ENCODE peak calls at places on chromosomes 12 and 14, in ten cellular contexts. One of them, this sample, is unnamed.

GRCh38 chr14:24094839-24095195 is 706 bp downstream of the PCK2 start:
- DNase-seq in lung: no peak
- DNase-seq in activated CD4-positive, alpha-beta T cell treated with anti-CD3 and anti-CD28 coated beads, Interleukin-2, amount 50 U/mL, for 1 hour: no peak
- DNase-seq in HFFc6: no peak
- DNase-seq in AG09319: no peak
- DNase-seq in substantia nigra: no peak
- DNase-seq in smooth muscle cell of the brain vasculature: no peak
- DNase-seq in GM20000: no peak
- DNase-seq in activated naive CD8-positive, alpha-beta T cell treated with anti-CD3 and anti-CD28 coated beads, Interleukin-2, amount 10 ng/mL, durations not matched to agents 7 days and 5 days: no peak
- DNase-seq in nephron progenitor cell: peak
- DNase-seq in this sample: no peak

GRCh38 chr12:51847830-51848727 is at the start of gene FIGNL2:
- DNase-seq in lung: no peak
- DNase-seq in activated CD4-positive, alpha-beta T cell treated with anti-CD3 and anti-CD28 coated beads, Interleukin-2, amount 50 U/mL, for 1 hour: no peak
- DNase-seq in HFFc6: no peak
- DNase-seq in AG09319: no peak
- DNase-seq in substantia nigra: no peak
- DNase-seq in smooth muscle cell of the brain vasculature: no peak
- DNase-seq in GM20000: peak
- DNase-seq in activated naive CD8-positive, alpha-beta T cell treated with anti-CD3 and anti-CD28 coated beads, Interleukin-2, amount 10 ng/mL, durations not matched to agents 7 days and 5 days: no peak
- DNase-seq in nephron progenitor cell: peak
- DNase-seq in this sample: no peak

GRCh38 chr12:114420553-114420952 is 14.6 kb upstream of the TBX5 start:
- DNase-seq in lung: no peak
- DNase-seq in activated CD4-positive, alpha-beta T cell treated with anti-CD3 and anti-CD28 coated beads, Interleukin-2, amount 50 U/mL, for 1 hour: no peak
- DNase-seq in HFFc6: no peak
- DNase-seq in AG09319: no peak
- DNase-seq in substantia nigra: no peak
- DNase-seq in smooth muscle cell of the brain vasculature: no peak
- DNase-seq in GM20000: no peak
- DNase-seq in activated naive CD8-positive, alpha-beta T cell treated with anti-CD3 and anti-CD28 coated beads, Interleukin-2, amount 10 ng/mL, durations not matched to agents 7 days and 5 days: no peak
- DNase-seq in nephron progenitor cell: no peak
- DNase-seq in this sample: no peak

GRCh38 chr14:100994082-100994481 is 90.6 kb upstream of the RTL1 start:
- DNase-seq in lung: no peak
- DNase-seq in activated CD4-positive, alpha-beta T cell treated with anti-CD3 and anti-CD28 coated beads, Interleukin-2, amount 50 U/mL, for 1 hour: no peak
- DNase-seq in HFFc6: no peak
- DNase-seq in AG09319: no peak
- DNase-seq in substantia nigra: no peak
- DNase-seq in smooth muscle cell of the brain vasculature: no peak
- DNase-seq in GM20000: no peak
- DNase-seq in activated naive CD8-positive, alpha-beta T cell treated with anti-CD3 and anti-CD28 coated beads, Interleukin-2, amount 10 ng/mL, durations not matched to agents 7 days and 5 days: no peak
- DNase-seq in nephron progenitor cell: no peak
- DNase-seq in this sample: no peak

GRCh38 chr12:41205070-41205715 is 17.1 kb downstream of the PDZRN4 start:
- DNase-seq in lung: no peak
- DNase-seq in activated CD4-positive, alpha-beta T cell treated with anti-CD3 and anti-CD28 coated beads, Interleukin-2, amount 50 U/mL, for 1 hour: no peak
- DNase-seq in HFFc6: no peak
- DNase-seq in AG09319: no peak
- DNase-seq in substantia nigra: no peak
- DNase-seq in smooth muscle cell of the brain vasculature: no peak
- DNase-seq in GM20000: no peak
- DNase-seq in activated naive CD8-positive, alpha-beta T cell treated with anti-CD3 and anti-CD28 coated beads, Interleukin-2, amount 10 ng/mL, durations not matched to agents 7 days and 5 days: no peak
- DNase-seq in nephron progenitor cell: no peak
- DNase-seq in this sample: no peak

GRCh38 chr12:80313184-80313583 is 130.9 kb upstream of the PTPRQ start:
- DNase-seq in lung: no peak
- DNase-seq in activated CD4-positive, alpha-beta T cell treated with anti-CD3 and anti-CD28 coated beads, Interleukin-2, amount 50 U/mL, for 1 hour: no peak
- DNase-seq in HFFc6: no peak
- DNase-seq in AG09319: no peak
- DNase-seq in substantia nigra: no peak
- DNase-seq in smooth muscle cell of the brain vasculature: no peak
- DNase-seq in GM20000: no peak
- DNase-seq in activated naive CD8-positive, alpha-beta T cell treated with anti-CD3 and anti-CD28 coated beads, Interleukin-2, amount 10 ng/mL, durations not matched to agents 7 days and 5 days: no peak
- DNase-seq in nephron progenitor cell: no peak
- DNase-seq in this sample: no peak

GRCh38 chr12:53223006-53223305 is 9.1 kb downstream of the RARG start:
- DNase-seq in lung: no peak
- DNase-seq in activated CD4-positive, alpha-beta T cell treated with anti-CD3 and anti-CD28 coated beads, Interleukin-2, amount 50 U/mL, for 1 hour: no peak
- DNase-seq in HFFc6: no peak
- DNase-seq in AG09319: no peak
- DNase-seq in substantia nigra: no peak
- DNase-seq in smooth muscle cell of the brain vasculature: no peak
- DNase-seq in GM20000: no peak
- DNase-seq in activated naive CD8-positive, alpha-beta T cell treated with anti-CD3 and anti-CD28 coated beads, Interleukin-2, amount 10 ng/mL, durations not matched to agents 7 days and 5 days: peak
- DNase-seq in nephron progenitor cell: no peak
- DNase-seq in this sample: no peak

GRCh38 chr14:63745858-63746425 is 18.1 kb upstream of the SGPP1 start:
- DNase-seq in lung: peak
- DNase-seq in activated CD4-positive, alpha-beta T cell treated with anti-CD3 and anti-CD28 coated beads, Interleukin-2, amount 50 U/mL, for 1 hour: no peak
- DNase-seq in HFFc6: no peak
- DNase-seq in AG09319: no peak
- DNase-seq in substantia nigra: no peak
- DNase-seq in smooth muscle cell of the brain vasculature: no peak
- DNase-seq in GM20000: peak
- DNase-seq in activated naive CD8-positive, alpha-beta T cell treated with anti-CD3 and anti-CD28 coated beads, Interleukin-2, amount 10 ng/mL, durations not matched to agents 7 days and 5 days: no peak
- DNase-seq in nephron progenitor cell: no peak
- DNase-seq in this sample: no peak

GRCh38 chr12:52351196-52352059 is 15.9 kb downstream of the KRT85 start:
- DNase-seq in lung: no peak
- DNase-seq in activated CD4-positive, alpha-beta T cell treated with anti-CD3 and anti-CD28 coated beads, Interleukin-2, amount 50 U/mL, for 1 hour: peak
- DNase-seq in HFFc6: no peak
- DNase-seq in AG09319: no peak
- DNase-seq in substantia nigra: peak
- DNase-seq in smooth muscle cell of the brain vasculature: no peak
- DNase-seq in GM20000: no peak
- DNase-seq in activated naive CD8-positive, alpha-beta T cell treated with anti-CD3 and anti-CD28 coated beads, Interleukin-2, amount 10 ng/mL, durations not matched to agents 7 days and 5 days: no peak
- DNase-seq in nephron progenitor cell: no peak
- DNase-seq in this sample: peak

GRCh38 chr12:78156751-78157150 is 326.1 kb downstream of the NAV3 start:
- DNase-seq in lung: no peak
- DNase-seq in activated CD4-positive, alpha-beta T cell treated with anti-CD3 and anti-CD28 coated beads, Interleukin-2, amount 50 U/mL, for 1 hour: no peak
- DNase-seq in HFFc6: no peak
- DNase-seq in AG09319: no peak
- DNase-seq in substantia nigra: no peak
- DNase-seq in smooth muscle cell of the brain vasculature: no peak
- DNase-seq in GM20000: no peak
- DNase-seq in activated naive CD8-positive, alpha-beta T cell treated with anti-CD3 and anti-CD28 coated beads, Interleukin-2, amount 10 ng/mL, durations not matched to agents 7 days and 5 days: no peak
- DNase-seq in nephron progenitor cell: no peak
- DNase-seq in this sample: no peak

GRCh38 chr14:100398044-100398443 is 74.9 kb downstream of the SLC25A47 start:
- DNase-seq in lung: no peak
- DNase-seq in activated CD4-positive, alpha-beta T cell treated with anti-CD3 and anti-CD28 coated beads, Interleukin-2, amount 50 U/mL, for 1 hour: no peak
- DNase-seq in HFFc6: no peak
- DNase-seq in AG09319: no peak
- DNase-seq in substantia nigra: no peak
- DNase-seq in smooth muscle cell of the brain vasculature: no peak
- DNase-seq in GM20000: no peak
- DNase-seq in activated naive CD8-positive, alpha-beta T cell treated with anti-CD3 and anti-CD28 coated beads, Interleukin-2, amount 10 ng/mL, durations not matched to agents 7 days and 5 days: no peak
- DNase-seq in nephron progenitor cell: no peak
- DNase-seq in this sample: no peak

GRCh38 chr12:111056618-111057521 is 136.5 kb upstream of the MYL2 start:
- DNase-seq in lung: no peak
- DNase-seq in activated CD4-positive, alpha-beta T cell treated with anti-CD3 and anti-CD28 coated beads, Interleukin-2, amount 50 U/mL, for 1 hour: peak
- DNase-seq in HFFc6: no peak
- DNase-seq in AG09319: no peak
- DNase-seq in substantia nigra: no peak
- DNase-seq in smooth muscle cell of the brain vasculature: no peak
- DNase-seq in GM20000: peak
- DNase-seq in activated naive CD8-positive, alpha-beta T cell treated with anti-CD3 and anti-CD28 coated beads, Interleukin-2, amount 10 ng/mL, durations not matched to agents 7 days and 5 days: peak
- DNase-seq in nephron progenitor cell: no peak
- DNase-seq in this sample: no peak

GRCh38 chr12:25960176-25960575 is 1.7 kb downstream of the RASSF8 start:
- DNase-seq in lung: no peak
- DNase-seq in activated CD4-positive, alpha-beta T cell treated with anti-CD3 and anti-CD28 coated beads, Interleukin-2, amount 50 U/mL, for 1 hour: no peak
- DNase-seq in HFFc6: peak
- DNase-seq in AG09319: no peak
- DNase-seq in substantia nigra: peak
- DNase-seq in smooth muscle cell of the brain vasculature: no peak
- DNase-seq in GM20000: no peak
- DNase-seq in activated naive CD8-positive, alpha-beta T cell treated with anti-CD3 and anti-CD28 coated beads, Interleukin-2, amount 10 ng/mL, durations not matched to agents 7 days and 5 days: no peak
- DNase-seq in nephron progenitor cell: peak
- DNase-seq in this sample: peak

GRCh38 chr12:13941258-13942249 is 39.8 kb downstream of the GRIN2B start:
- DNase-seq in lung: peak
- DNase-seq in activated CD4-positive, alpha-beta T cell treated with anti-CD3 and anti-CD28 coated beads, Interleukin-2, amount 50 U/mL, for 1 hour: no peak
- DNase-seq in HFFc6: peak
- DNase-seq in AG09319: no peak
- DNase-seq in substantia nigra: peak
- DNase-seq in smooth muscle cell of the brain vasculature: no peak
- DNase-seq in GM20000: peak
- DNase-seq in activated naive CD8-positive, alpha-beta T cell treated with anti-CD3 and anti-CD28 coated beads, Interleukin-2, amount 10 ng/mL, durations not matched to agents 7 days and 5 days: no peak
- DNase-seq in nephron progenitor cell: peak
- DNase-seq in this sample: no peak

GRCh38 chr12:88184196-88184595 is 42.1 kb downstream of the TMTC3 start:
- DNase-seq in lung: no peak
- DNase-seq in activated CD4-positive, alpha-beta T cell treated with anti-CD3 and anti-CD28 coated beads, Interleukin-2, amount 50 U/mL, for 1 hour: no peak
- DNase-seq in HFFc6: no peak
- DNase-seq in AG09319: no peak
- DNase-seq in substantia nigra: no peak
- DNase-seq in smooth muscle cell of the brain vasculature: no peak
- DNase-seq in GM20000: no peak
- DNase-seq in activated naive CD8-positive, alpha-beta T cell treated with anti-CD3 and anti-CD28 coated beads, Interleukin-2, amount 10 ng/mL, durations not matched to agents 7 days and 5 days: no peak
- DNase-seq in nephron progenitor cell: no peak
- DNase-seq in this sample: no peak

GRCh38 chr14:56120091-56120632 is 2.0 kb downstream of the PELI2 start:
- DNase-seq in lung: no peak
- DNase-seq in activated CD4-positive, alpha-beta T cell treated with anti-CD3 and anti-CD28 coated beads, Interleukin-2, amount 50 U/mL, for 1 hour: no peak
- DNase-seq in HFFc6: peak
- DNase-seq in AG09319: no peak
- DNase-seq in substantia nigra: no peak
- DNase-seq in smooth muscle cell of the brain vasculature: no peak
- DNase-seq in GM20000: no peak
- DNase-seq in activated naive CD8-positive, alpha-beta T cell treated with anti-CD3 and anti-CD28 coated beads, Interleukin-2, amount 10 ng/mL, durations not matched to agents 7 days and 5 days: no peak
- DNase-seq in nephron progenitor cell: no peak
- DNase-seq in this sample: no peak

GRCh38 chr14:95157987-95158712 is 821 bp upstream of the DICER1 start:
- DNase-seq in lung: no peak
- DNase-seq in activated CD4-positive, alpha-beta T cell treated with anti-CD3 and anti-CD28 coated beads, Interleukin-2, amount 50 U/mL, for 1 hour: peak
- DNase-seq in HFFc6: no peak
- DNase-seq in AG09319: no peak
- DNase-seq in substantia nigra: no peak
- DNase-seq in smooth muscle cell of the brain vasculature: no peak
- DNase-seq in GM20000: peak
- DNase-seq in activated naive CD8-positive, alpha-beta T cell treated with anti-CD3 and anti-CD28 coated beads, Interleukin-2, amount 10 ng/mL, durations not matched to agents 7 days and 5 days: no peak
- DNase-seq in nephron progenitor cell: no peak
- DNase-seq in this sample: no peak

GRCh38 chr14:30333934-30334333 is 225.0 kb upstream of the G2E3 start:
- DNase-seq in lung: no peak
- DNase-seq in activated CD4-positive, alpha-beta T cell treated with anti-CD3 and anti-CD28 coated beads, Interleukin-2, amount 50 U/mL, for 1 hour: no peak
- DNase-seq in HFFc6: no peak
- DNase-seq in AG09319: no peak
- DNase-seq in substantia nigra: no peak
- DNase-seq in smooth muscle cell of the brain vasculature: no peak
- DNase-seq in GM20000: no peak
- DNase-seq in activated naive CD8-positive, alpha-beta T cell treated with anti-CD3 and anti-CD28 coated beads, Interleukin-2, amount 10 ng/mL, durations not matched to agents 7 days and 5 days: no peak
- DNase-seq in nephron progenitor cell: no peak
- DNase-seq in this sample: no peak

GRCh38 chr12:105696-106095 is 39.1 kb downstream of the IQSEC3 start:
- DNase-seq in lung: no peak
- DNase-seq in activated CD4-positive, alpha-beta T cell treated with anti-CD3 and anti-CD28 coated beads, Interleukin-2, amount 50 U/mL, for 1 hour: no peak
- DNase-seq in HFFc6: no peak
- DNase-seq in AG09319: no peak
- DNase-seq in substantia nigra: no peak
- DNase-seq in smooth muscle cell of the brain vasculature: no peak
- DNase-seq in GM20000: no peak
- DNase-seq in activated naive CD8-positive, alpha-beta T cell treated with anti-CD3 and anti-CD28 coated beads, Interleukin-2, amount 10 ng/mL, durations not matched to agents 7 days and 5 days: no peak
- DNase-seq in nephron progenitor cell: no peak
- DNase-seq in this sample: no peak

GRCh38 chr12:27984275-27984674 is 11.7 kb upstream of the PTHLH start:
- DNase-seq in lung: no peak
- DNase-seq in activated CD4-positive, alpha-beta T cell treated with anti-CD3 and anti-CD28 coated beads, Interleukin-2, amount 50 U/mL, for 1 hour: no peak
- DNase-seq in HFFc6: peak
- DNase-seq in AG09319: no peak
- DNase-seq in substantia nigra: no peak
- DNase-seq in smooth muscle cell of the brain vasculature: no peak
- DNase-seq in GM20000: no peak
- DNase-seq in activated naive CD8-positive, alpha-beta T cell treated with anti-CD3 and anti-CD28 coated beads, Interleukin-2, amount 10 ng/mL, durations not matched to agents 7 days and 5 days: no peak
- DNase-seq in nephron progenitor cell: no peak
- DNase-seq in this sample: no peak

GRCh38 chr12:52147367-52147972 is 44.3 kb downstream of the KRT80 start:
- DNase-seq in lung: peak
- DNase-seq in activated CD4-positive, alpha-beta T cell treated with anti-CD3 and anti-CD28 coated beads, Interleukin-2, amount 50 U/mL, for 1 hour: no peak
- DNase-seq in HFFc6: peak
- DNase-seq in AG09319: peak
- DNase-seq in substantia nigra: no peak
- DNase-seq in smooth muscle cell of the brain vasculature: peak
- DNase-seq in GM20000: no peak
- DNase-seq in activated naive CD8-positive, alpha-beta T cell treated with anti-CD3 and anti-CD28 coated beads, Interleukin-2, amount 10 ng/mL, durations not matched to agents 7 days and 5 days: no peak
- DNase-seq in nephron progenitor cell: no peak
- DNase-seq in this sample: peak

GRCh38 chr12:62808166-62808879 is 126.6 kb downstream of the PPM1H start:
- DNase-seq in lung: no peak
- DNase-seq in activated CD4-positive, alpha-beta T cell treated with anti-CD3 and anti-CD28 coated beads, Interleukin-2, amount 50 U/mL, for 1 hour: no peak
- DNase-seq in HFFc6: no peak
- DNase-seq in AG09319: no peak
- DNase-seq in substantia nigra: no peak
- DNase-seq in smooth muscle cell of the brain vasculature: no peak
- DNase-seq in GM20000: peak
- DNase-seq in activated naive CD8-positive, alpha-beta T cell treated with anti-CD3 and anti-CD28 coated beads, Interleukin-2, amount 10 ng/mL, durations not matched to agents 7 days and 5 days: no peak
- DNase-seq in nephron progenitor cell: no peak
- DNase-seq in this sample: no peak

GRCh38 chr14:83133986-83134664 is 1600.5 kb upstream of the SEL1L start:
- DNase-seq in lung: no peak
- DNase-seq in activated CD4-positive, alpha-beta T cell treated with anti-CD3 and anti-CD28 coated beads, Interleukin-2, amount 50 U/mL, for 1 hour: no peak
- DNase-seq in HFFc6: no peak
- DNase-seq in AG09319: no peak
- DNase-seq in substantia nigra: no peak
- DNase-seq in smooth muscle cell of the brain vasculature: no peak
- DNase-seq in GM20000: no peak
- DNase-seq in activated naive CD8-positive, alpha-beta T cell treated with anti-CD3 and anti-CD28 coated beads, Interleukin-2, amount 10 ng/mL, durations not matched to agents 7 days and 5 days: no peak
- DNase-seq in nephron progenitor cell: no peak
- DNase-seq in this sample: no peak

GRCh38 chr12:1594045-1594294 is 411 bp downstream of the FBXL14 start:
- DNase-seq in lung: no peak
- DNase-seq in activated CD4-positive, alpha-beta T cell treated with anti-CD3 and anti-CD28 coated beads, Interleukin-2, amount 50 U/mL, for 1 hour: no peak
- DNase-seq in HFFc6: peak
- DNase-seq in AG09319: no peak
- DNase-seq in substantia nigra: peak
- DNase-seq in smooth muscle cell of the brain vasculature: no peak
- DNase-seq in GM20000: peak
- DNase-seq in activated naive CD8-positive, alpha-beta T cell treated with anti-CD3 and anti-CD28 coated beads, Interleukin-2, amount 10 ng/mL, durations not matched to agents 7 days and 5 days: no peak
- DNase-seq in nephron progenitor cell: no peak
- DNase-seq in this sample: no peak

GRCh38 chr12:113136128-113136989 is 798 bp upstream of the RASAL1 start:
- DNase-seq in lung: no peak
- DNase-seq in activated CD4-positive, alpha-beta T cell treated with anti-CD3 and anti-CD28 coated beads, Interleukin-2, amount 50 U/mL, for 1 hour: peak
- DNase-seq in HFFc6: no peak
- DNase-seq in AG09319: no peak
- DNase-seq in substantia nigra: peak
- DNase-seq in smooth muscle cell of the brain vasculature: no peak
- DNase-seq in GM20000: no peak
- DNase-seq in activated naive CD8-positive, alpha-beta T cell treated with anti-CD3 and anti-CD28 coated beads, Interleukin-2, amount 10 ng/mL, durations not matched to agents 7 days and 5 days: peak
- DNase-seq in nephron progenitor cell: no peak
- DNase-seq in this sample: peak

GRCh38 chr14:58299665-58300202 is 1.4 kb downstream of the ARID4A start:
- DNase-seq in lung: no peak
- DNase-seq in activated CD4-positive, alpha-beta T cell treated with anti-CD3 and anti-CD28 coated beads, Interleukin-2, amount 50 U/mL, for 1 hour: no peak
- DNase-seq in HFFc6: no peak
- DNase-seq in AG09319: no peak
- DNase-seq in substantia nigra: peak
- DNase-seq in smooth muscle cell of the brain vasculature: no peak
- DNase-seq in GM20000: peak
- DNase-seq in activated naive CD8-positive, alpha-beta T cell treated with anti-CD3 and anti-CD28 coated beads, Interleukin-2, amount 10 ng/mL, durations not matched to agents 7 days and 5 days: no peak
- DNase-seq in nephron progenitor cell: no peak
- DNase-seq in this sample: no peak

GRCh38 chr12:34597548-34598351 is 575.5 kb downstream of the ALG10 start:
- DNase-seq in lung: peak
- DNase-seq in activated CD4-positive, alpha-beta T cell treated with anti-CD3 and anti-CD28 coated beads, Interleukin-2, amount 50 U/mL, for 1 hour: no peak
- DNase-seq in HFFc6: no peak
- DNase-seq in AG09319: no peak
- DNase-seq in substantia nigra: no peak
- DNase-seq in smooth muscle cell of the brain vasculature: no peak
- DNase-seq in GM20000: peak
- DNase-seq in activated naive CD8-positive, alpha-beta T cell treated with anti-CD3 and anti-CD28 coated beads, Interleukin-2, amount 10 ng/mL, durations not matched to agents 7 days and 5 days: peak
- DNase-seq in nephron progenitor cell: no peak
- DNase-seq in this sample: no peak

GRCh38 chr14:85529803-85530574 is at the start of gene FLRT2:
- DNase-seq in lung: no peak
- DNase-seq in activated CD4-positive, alpha-beta T cell treated with anti-CD3 and anti-CD28 coated beads, Interleukin-2, amount 50 U/mL, for 1 hour: no peak
- DNase-seq in HFFc6: peak
- DNase-seq in AG09319: peak
- DNase-seq in substantia nigra: no peak
- DNase-seq in smooth muscle cell of the brain vasculature: no peak
- DNase-seq in GM20000: peak
- DNase-seq in activated naive CD8-positive, alpha-beta T cell treated with anti-CD3 and anti-CD28 coated beads, Interleukin-2, amount 10 ng/mL, durations not matched to agents 7 days and 5 days: peak
- DNase-seq in nephron progenitor cell: peak
- DNase-seq in this sample: no peak